ENCODE peak calls at places on chromosomes 13 and 19, in four cellular contexts. X, B, O and Z are unnamed samples.

GRCh38 chr13:103788061-103788652 is 721.9 kb upstream of the SLC10A2 start:
- DNase-seq in O (peak), B (no peak), X (no peak), Z (no peak)

GRCh38 chr13:112341446-112341845 is 34.7 kb upstream of the SPACA7 start:
- DNase-seq in B (no peak), X (no peak), O (no peak), Z (no peak)

GRCh38 chr19:14031719-14032480 is at the start of gene IL27RA:
- DNase-seq in X (peak), B (peak), O (peak), Z (peak)

GRCh38 chr19:12194827-12195500 is 32.1 kb downstream of the ZNF136 start:
- DNase-seq in X (no peak), O (peak), B (no peak), Z (no peak)

GRCh38 chr19:55907746-55908145 is 24.4 kb downstream of the NLRP13 start:
- DNase-seq in X (no peak), B (no peak), O (no peak), Z (no peak)

GRCh38 chr19:19500975-19501644 is 14.2 kb downstream of the TSSK6 start:
- DNase-seq in O (no peak), X (no peak), B (no peak), Z (no peak)

GRCh38 chr19:14674764-14675163 is at the start of gene ADGRE3:
- DNase-seq in X (no peak), B (no peak), O (no peak), Z (no peak)

GRCh38 chr19:13906525-13906904 is 514 bp downstream of the CC2D1A start:
- DNase-seq in O (no peak), X (peak), B (peak), Z (no peak)

GRCh38 chr13:109500146-109500773 is 286.1 kb downstream of the IRS2 start:
- DNase-seq in B (peak), X (no peak), O (no peak), Z (no peak)

GRCh38 chr19:10333758-10334339 is 520 bp upstream of the RAVER1 start:
- DNase-seq in X (no peak), O (no peak), B (no peak), Z (peak)

GRCh38 chr19:6536138-6536671 is 5.4 kb downstream of the TNFSF9 start:
- DNase-seq in O (peak), B (peak), X (peak), Z (peak)

GRCh38 chr19:16303755-16304154 is 20.9 kb upstream of the KLF2 start:
- DNase-seq in X (no peak), O (peak), B (no peak), Z (no peak)

GRCh38 chr13:90732049-90732448 is 615.4 kb upstream of the MIR17HG start:
- DNase-seq in B (no peak), O (no peak), X (peak), Z (no peak)

GRCh38 chr19:17309962-17310461 is 649 bp downstream of the DDA1 start:
- DNase-seq in B (no peak), O (no peak), X (no peak), Z (no peak)

GRCh38 chr13:23673354-23673753 is 103.1 kb downstream of the TNFRSF19 start:
- DNase-seq in B (no peak), O (no peak), X (no peak), Z (no peak)

GRCh38 chr13:25217023-25217909 is 45.2 kb upstream of the AMER2 start:
- DNase-seq in O (no peak), B (no peak), X (no peak), Z (no peak)

GRCh38 chr13:62176051-62176450 is 760.4 kb upstream of the PCDH20 start:
- DNase-seq in X (no peak), B (no peak), O (no peak), Z (no peak)

GRCh38 chr19:4343845-4344713 is 717 bp downstream of the MPND start:
- DNase-seq in X (no peak), B (peak), O (no peak), Z (no peak)

GRCh38 chr19:33373701-33374405 is at the start of gene CEBPG:
- DNase-seq in B (peak), X (no peak), O (peak), Z (no peak)

GRCh38 chr13:74129500-74130144 is 4.6 kb downstream of the KLF12 start:
- DNase-seq in X (no peak), O (peak), B (peak), Z (no peak)

GRCh38 chr19:49528211-49528771 is 488 bp downstream of the RCN3 start:
- DNase-seq in O (peak), X (no peak), B (no peak), Z (no peak)

GRCh38 chr19:44313231-44313630 is 8.4 kb upstream of the ZNF235 start:
- DNase-seq in B (no peak), X (no peak), O (no peak), Z (no peak)

GRCh38 chr13:93328943-93329342 is 102.3 kb downstream of the GPC6 start:
- DNase-seq in O (no peak), B (no peak), X (peak), Z (no peak)

GRCh38 chr19:15330801-15331418 is 1.4 kb downstream of the BRD4 start:
- DNase-seq in X (no peak), O (peak), B (peak), Z (no peak)

GRCh38 chr19:45075215-45076028 is 856 bp downstream of the ZNF296 start:
- DNase-seq in O (peak), X (peak), B (peak), Z (peak)

GRCh38 chr13:110108348-110109139 is 198.4 kb downstream of the COL4A1 start:
- DNase-seq in O (peak), B (peak), X (peak), Z (no peak)

GRCh38 chr13:41563501-41564001 is 106.2 kb downstream of the RGCC start:
- DNase-seq in X (peak), B (no peak), O (peak), Z (no peak)

GRCh38 chr19:46639356-46640061 is 3.5 kb upstream of the GNG8 start:
- DNase-seq in B (peak), X (no peak), O (no peak), Z (no peak)

GRCh38 chr13:111938743-111939142 is 128.2 kb upstream of the SOX1 start:
- DNase-seq in O (no peak), B (no peak), X (no peak), Z (peak)

GRCh38 chr13:34156841-34157365 is 339.0 kb downstream of the RFC3 start:
- DNase-seq in B (peak), O (peak), X (peak), Z (no peak)

GRCh38 chr19:57769345-57770131 is at the start of gene ZNF586:
- DNase-seq in O (peak), B (peak), X (no peak), Z (peak)

GRCh38 chr13:104872153-104872552 is 1663.3 kb downstream of the EFNB2 start:
- DNase-seq in O (no peak), B (no peak), X (no peak), Z (no peak)

GRCh38 chr13:101978546-101979315 is 423.1 kb downstream of the FGF14 start:
- DNase-seq in O (no peak), B (no peak), X (no peak), Z (no peak)

GRCh38 chr13:109787135-109787954 is 962 bp upstream of the IRS2 start:
- DNase-seq in O (peak), X (no peak), B (peak), Z (no peak)

GRCh38 chr13:66556306-66556705 is 673.8 kb downstream of the PCDH9 start:
- DNase-seq in B (no peak), X (no peak), O (no peak), Z (no peak)

GRCh38 chr19:42176990-42177685 is 40.3 kb downstream of the DEDD2 start:
- DNase-seq in B (peak), O (peak), X (peak), Z (peak)

DNA sequence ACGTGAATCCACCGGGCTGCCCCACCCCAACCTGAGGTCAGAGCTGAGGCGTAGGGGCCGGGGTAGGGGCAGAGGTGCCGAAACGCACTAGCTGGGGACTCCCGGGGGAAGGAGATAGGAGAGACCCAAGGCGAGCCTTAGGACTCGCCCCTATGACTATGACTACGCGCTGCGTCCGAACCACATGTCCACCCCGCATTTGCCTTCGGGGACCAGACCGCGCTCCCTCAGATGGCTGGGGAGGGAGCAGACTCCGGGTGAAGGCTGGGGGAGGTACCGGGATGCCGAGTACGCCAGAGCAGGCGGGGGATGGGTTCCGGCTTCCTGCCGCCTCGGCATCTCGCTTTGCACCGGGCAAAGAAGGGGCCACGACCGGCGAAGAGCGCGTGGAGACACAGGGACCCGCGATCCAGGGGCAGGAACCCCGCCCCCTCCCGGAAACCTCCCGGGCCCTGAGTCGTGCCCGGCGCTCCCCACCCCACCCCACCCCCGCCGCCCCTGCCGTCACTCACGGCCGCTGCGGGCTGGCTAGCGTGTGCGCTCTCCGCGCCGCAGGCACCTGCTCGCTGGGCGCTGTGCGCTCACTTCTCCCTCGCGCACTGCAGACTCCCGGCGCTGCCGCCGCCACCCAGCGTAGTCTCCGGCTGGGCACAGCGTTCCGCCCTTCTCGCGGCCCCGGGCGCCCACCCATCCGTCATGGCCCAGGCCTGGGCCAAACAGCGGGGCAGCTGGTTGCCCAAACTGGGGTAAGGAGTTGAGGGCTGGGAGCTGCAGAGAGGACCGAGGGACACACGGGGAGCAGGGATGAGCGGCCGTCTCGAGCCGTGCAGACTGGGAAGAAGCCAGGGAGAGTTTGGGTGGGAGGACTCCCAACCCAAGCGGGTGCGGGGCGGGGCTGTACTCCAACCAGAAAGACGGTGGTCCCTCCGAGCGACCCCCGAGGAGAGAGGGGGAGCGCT is 603 bp upstream of the VSTM2B start:
- DNase-seq in X (no peak), O (no peak), B (no peak), Z (peak)
- TF ChIP-seq EZH2 in X (no peak), O (no peak), B (no peak), Z (peak)

DNA sequence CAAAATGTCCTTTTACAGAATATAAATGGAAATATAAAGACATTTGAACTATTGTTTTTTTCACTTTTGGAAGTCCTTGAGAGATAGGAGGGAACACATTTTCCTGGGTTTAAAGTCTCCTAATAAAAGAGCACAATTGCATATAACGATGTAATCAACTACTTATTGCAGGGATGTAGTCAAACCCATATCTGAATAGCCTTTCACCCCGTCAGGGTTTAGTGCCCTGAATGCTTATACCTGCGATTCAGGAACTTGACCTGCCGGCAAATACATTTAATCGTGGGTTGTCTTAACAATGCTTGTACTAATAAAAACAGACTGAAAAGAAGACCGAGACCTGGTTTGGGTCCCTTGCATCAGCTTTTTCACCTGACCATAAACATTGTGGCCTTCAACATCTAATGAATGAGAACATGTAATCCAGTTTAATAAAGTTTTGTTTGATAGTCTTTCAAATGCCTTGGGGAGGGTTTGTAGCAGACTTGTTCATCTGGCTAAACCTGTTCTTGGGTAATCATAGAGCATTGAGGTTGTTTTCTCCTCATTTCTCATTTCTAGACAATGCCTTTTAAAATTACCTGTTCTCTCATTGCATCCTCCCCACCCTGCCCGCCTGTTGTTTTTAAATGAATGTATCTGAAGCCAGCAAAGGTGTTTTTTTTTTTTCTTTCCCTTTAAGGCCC is 7.0 kb downstream of the KLF5 start:
- DNase-seq in X (no peak), B (no peak), O (no peak), Z (no peak)
- TF ChIP-seq JUN in X (no peak), B (no peak), O (no peak), Z (no peak)

GRCh38 chr13:94710881-94711560 is 1.3 kb downstream of the SOX21 start:
- DNase-seq in X (no peak), B (peak), O (no peak), Z (peak)

GRCh38 chr13:94712287-94712811 is at the start of gene SOX21:
- DNase-seq in B (no peak), O (peak), X (no peak), Z (no peak)

GRCh38 chr13:94710081-94710809 is 2.1 kb downstream of the SOX21 start:
- DNase-seq in X (no peak), O (peak), B (no peak), Z (no peak)

GRCh38 chr13:94712812-94713555 is 639 bp upstream of the SOX21 start:
- DNase-seq in X (no peak), O (peak), B (no peak), Z (no peak)

DNA sequence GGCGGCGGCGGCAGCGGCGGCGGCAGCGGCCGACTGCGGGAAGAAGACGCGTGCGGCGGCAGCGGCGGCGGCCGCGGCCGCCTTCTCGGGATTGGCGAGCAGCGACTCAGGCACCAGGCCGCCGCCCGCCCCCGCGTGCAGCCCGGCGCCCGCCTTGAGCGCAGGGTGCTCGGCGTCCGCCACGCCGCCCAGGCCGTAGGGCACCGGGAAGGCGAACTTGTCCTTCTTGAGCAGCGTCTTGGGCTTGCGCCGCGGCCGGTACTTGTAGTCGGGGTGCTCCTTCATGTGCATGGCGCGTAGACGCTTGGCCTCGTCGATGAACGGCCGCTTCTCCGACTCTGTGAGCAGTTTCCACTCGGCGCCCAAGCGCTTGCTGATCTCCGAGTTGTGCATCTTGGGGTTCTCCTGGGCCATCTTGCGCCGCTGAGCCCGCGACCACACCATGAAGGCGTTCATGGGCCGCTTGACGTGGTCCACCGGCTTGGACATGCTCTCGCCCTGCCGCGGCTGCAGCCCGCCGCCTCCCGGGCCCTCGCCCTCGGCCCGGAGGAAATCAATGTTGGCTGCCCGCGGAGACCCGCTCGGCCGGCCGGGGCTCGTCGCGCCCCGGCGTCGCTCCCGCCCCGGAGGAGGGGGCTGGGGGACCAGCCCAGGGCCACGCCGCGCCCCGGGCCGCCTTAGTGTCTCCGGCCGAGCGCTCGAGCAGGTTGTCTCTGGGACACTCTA is 621 bp downstream of the SOX21 start:
- DNase-seq in B (peak), O (peak), X (no peak), Z (no peak)
- TF ChIP-seq EZH2 in B (no peak), O (peak), X (no peak), Z (peak)

GRCh38 chr13:97439196-97439595 is 5.2 kb downstream of the RAP2A start:
- DNase-seq in O (peak), X (no peak), B (no peak), Z (no peak)
- TF ChIP-seq JUN in O (no peak), X (no peak), B (no peak), Z (no peak)

GRCh38 chr13:36131215-36131930 is at the start of gene DCLK1:
- DNase-seq in B (no peak), O (no peak), X (no peak), Z (peak)

GRCh38 chr13:36131931-36132297 is 732 bp upstream of the DCLK1 start:
- DNase-seq in O (no peak), B (no peak), X (no peak), Z (no peak)

GRCh38 chr13:36130168-36130541 is 1.0 kb downstream of the DCLK1 start:
- DNase-seq in O (no peak), B (no peak), X (no peak), Z (no peak)

GRCh38 chr13:36129539-36129938 is 1.6 kb downstream of the DCLK1 start:
- DNase-seq in B (no peak), O (no peak), X (no peak), Z (no peak)

GRCh38 chr13:36130542-36131214 is 504 bp downstream of the DCLK1 start:
- DNase-seq in B (no peak), X (no peak), O (no peak), Z (no peak)
- TF ChIP-seq EZH2 in B (no peak), X (no peak), O (no peak), Z (no peak)

DNA sequence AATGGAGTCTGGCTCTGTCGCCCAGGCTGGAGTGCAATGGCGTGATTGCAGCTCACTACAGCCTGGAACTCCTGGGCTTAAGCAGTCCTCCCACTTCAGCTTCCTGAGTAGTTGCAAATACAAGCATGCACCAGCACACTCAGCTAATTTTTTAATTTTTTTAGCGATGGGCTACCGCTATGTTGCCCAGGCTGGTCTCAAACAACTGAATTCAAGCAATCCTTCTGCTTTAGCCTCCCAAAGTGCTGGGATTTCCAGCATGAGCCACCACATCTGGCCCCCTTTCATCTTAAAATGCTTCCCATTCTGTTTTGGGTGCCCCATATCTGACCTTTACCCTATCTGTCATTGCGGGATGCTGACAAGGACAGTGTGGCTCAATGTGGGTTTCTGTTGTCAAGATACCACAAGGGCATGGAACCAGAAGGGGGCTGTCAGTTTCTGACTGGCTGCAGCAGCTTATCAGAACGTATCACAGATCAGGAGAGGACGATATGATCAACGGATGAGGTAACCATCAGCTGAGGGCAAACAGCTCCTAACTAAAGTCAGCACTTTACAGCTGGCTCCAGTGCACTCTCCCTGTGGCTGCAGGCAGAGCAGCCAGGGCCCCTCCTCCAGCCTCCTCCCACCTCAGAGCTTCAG is 32.4 kb downstream of the GPR42 start:
- DNase-seq in O (no peak), X (no peak), B (peak), Z (no peak)
- TF ChIP-seq JUN in O (no peak), X (no peak), B (peak), Z (no peak)

GRCh38 chr13:87087741-87088140 is 583.4 kb upstream of the SLITRK5 start:
- DNase-seq in X (no peak), B (no peak), O (no peak), Z (no peak)
- TF ChIP-seq EZH2 in X (no peak), B (no peak), O (no peak), Z (no peak)

GRCh38 chr19:39360599-39360998 is 18.4 kb downstream of the SAMD4B start:
- DNase-seq in X (no peak), B (no peak), O (no peak), Z (no peak)

GRCh38 chr19:39365531-39365930 is 23.3 kb downstream of the SAMD4B start:
- DNase-seq in O (no peak), X (no peak), B (no peak), Z (no peak)

GRCh38 chr19:39359026-39359425 is 16.8 kb downstream of the SAMD4B start:
- DNase-seq in X (no peak), B (no peak), O (no peak), Z (no peak)

GRCh38 chr19:39362682-39363657 is 20.7 kb downstream of the SAMD4B start:
- DNase-seq in X (no peak), B (no peak), O (peak), Z (no peak)

DNA sequence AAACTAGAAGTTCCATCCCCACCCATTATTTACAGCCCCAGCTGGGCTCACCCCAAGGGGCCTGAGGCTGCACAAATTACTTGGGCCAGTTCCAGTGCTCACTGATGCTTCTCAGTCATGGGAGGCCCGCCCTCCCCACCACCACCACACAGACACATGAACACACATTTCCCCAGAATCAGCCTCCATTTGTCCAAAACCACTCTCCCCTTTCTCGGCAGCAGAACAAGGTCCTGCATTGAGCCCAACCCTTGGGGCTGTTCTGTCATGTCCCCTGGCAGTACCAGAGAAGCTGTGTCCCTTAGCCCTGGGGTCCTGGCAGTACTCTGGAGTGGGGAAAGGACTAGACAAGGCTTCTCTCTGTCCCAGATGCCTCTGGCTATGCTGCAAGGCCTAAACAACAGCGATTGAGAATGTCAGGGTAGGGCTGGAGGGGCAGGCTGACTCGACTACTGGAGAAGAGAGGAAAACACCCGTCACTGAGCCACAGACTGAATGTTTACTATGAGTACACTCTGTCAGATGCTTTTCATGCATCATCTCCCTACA is 21.8 kb downstream of the SAMD4B start:
- DNase-seq in B (no peak), O (no peak), X (no peak), Z (no peak)
- TF ChIP-seq JUN in B (no peak), O (no peak), X (no peak), Z (no peak)